ENCODE peak calls at places on chromosomes 13 and 19, in nine cellular contexts. T, F, Y, U, A, M, J, X and S are unnamed samples.

GRCh38 chr13:31896427-31896826 is 135.1 kb upstream of the FRY start:
- DNase-seq in Y (no peak), U (no peak), X (no peak), J (no peak), M (no peak), A (no peak), F (no peak), T (no peak), S (no peak)

GRCh38 chr19:35742121-35742724 is at the start of gene IGFLR1:
- DNase-seq in A (no peak), M (no peak), Y (peak), T (peak), U (no peak), F (peak), X (no peak), J (no peak), S (no peak)

GRCh38 chr19:55146078-55146647 is 2.8 kb downstream of the TNNT1 start:
- DNase-seq in F (no peak), X (no peak), M (no peak), Y (peak), A (no peak), U (no peak), T (no peak), J (no peak), S (no peak)

GRCh38 chr13:111489301-111489700 is 168.9 kb downstream of the TEX29 start:
- DNase-seq in T (no peak), U (peak), A (no peak), M (no peak), X (no peak), F (no peak), Y (no peak), J (no peak), S (no peak)

GRCh38 chr19:4678881-4679379 is 8.8 kb upstream of the MYDGF start:
- DNase-seq in F (no peak), U (no peak), T (no peak), A (no peak), Y (no peak), M (no peak), X (no peak), J (peak), S (no peak)

GRCh38 chr19:49155830-49156346 is 692 bp upstream of the HRC start:
- DNase-seq in F (no peak), A (no peak), J (no peak), Y (no peak), U (peak), M (no peak), T (no peak), X (no peak), S (no peak)

GRCh38 chr13:42707596-42707995 is 73.8 kb upstream of the FAM216B start:
- DNase-seq in J (no peak), X (no peak), A (peak), Y (no peak), T (no peak), F (no peak), M (no peak), U (no peak), S (no peak)

GRCh38 chr19:11798391-11799296 is at the start of gene ZNF491:
- DNase-seq in A (peak), F (peak), J (peak), X (peak), U (peak), Y (peak), M (no peak), T (peak), S (peak)

GRCh38 chr13:112942689-112943308 is 26.2 kb upstream of the MCF2L start:
- DNase-seq in A (peak), Y (peak), F (peak), X (peak), J (peak), M (peak), T (peak), U (peak), S (peak)

GRCh38 chr13:28136916-28137315 is 1.4 kb upstream of the PAN3 start:
- DNase-seq in M (no peak), F (peak), U (no peak), A (no peak), Y (no peak), J (no peak), T (no peak), X (no peak), S (no peak)

GRCh38 chr19:28586501-28586900 is 626.5 kb downstream of the UQCRFS1 start:
- DNase-seq in M (no peak), X (no peak), F (no peak), J (no peak), U (no peak), A (no peak), T (no peak), Y (no peak), S (no peak)